ENCODE peak calls at places on chromosome 17, in six cellular contexts. O is mucosa of descending colon, Y is head of caudate nucleus, T is ascending aorta, I is tibial nerve, L is COR-L47. E is an unnamed sample.

GRCh38 chr17:80477647-80478478 is 1.5 kb upstream of the NPTX1 start:
- DNase-seq in L (peak; percentile 41), Y (no peak), O (no peak), T (no peak), I (no peak), E (peak; percentile 81)

GRCh38 chr17:41101586-41102259 is at the start of gene KRTAP4-16:
- DNase-seq in O (no peak), I (no peak), T (no peak), Y (no peak), L (no peak), E (no peak)

GRCh38 chr17:60327122-60327869 is 64.6 kb downstream of the USP32 start:
- DNase-seq in Y (peak; percentile 80), T (no peak), I (no peak), O (no peak), L (no peak), E (no peak)

GRCh38 chr17:79870540-79870939 is 31.3 kb upstream of the CBX4 start:
- DNase-seq in T (no peak), O (peak; percentile 19), I (no peak), L (no peak), Y (no peak), E (no peak)

GRCh38 chr17:75877752-75878173 is 618 bp downstream of the TRIM47 start:
- DNase-seq in I (peak; percentile 50), L (peak; percentile 73), Y (peak; percentile 58), O (peak; percentile 92), T (no peak), E (peak; percentile 76)

GRCh38 chr17:75551276-75551675 is 25.8 kb downstream of the LLGL2 start:
- DNase-seq in L (no peak), O (no peak), I (no peak), T (no peak), Y (no peak), E (no peak)

GRCh38 chr17:76147211-76148014 is 6.4 kb upstream of the FOXJ1 start:
- DNase-seq in Y (no peak), I (no peak), L (no peak), T (no peak), O (no peak), E (no peak)

GRCh38 chr17:81135503-81136283 is 29.6 kb upstream of the PVALEF start:
- DNase-seq in L (peak; percentile 88), T (no peak), Y (peak; percentile 86), I (no peak), O (no peak), E (no peak)

GRCh38 chr17:14373587-14374259 is 72.8 kb downstream of the HS3ST3B1 start:
- DNase-seq in L (no peak), O (no peak), Y (no peak), I (no peak), T (no peak), E (no peak)

GRCh38 chr17:42655528-42655927 is 3.6 kb upstream of the TUBG2 start:
- DNase-seq in I (no peak), O (no peak), Y (no peak), T (no peak), L (no peak), E (no peak)

GRCh38 chr17:34840758-34841157 is 120.5 kb downstream of the CCT6B start:
- DNase-seq in O (no peak), L (no peak), Y (no peak), T (no peak), I (no peak), E (no peak)

GRCh38 chr17:62693616-62694415 is 66.3 kb downstream of the MRC2 start:
- DNase-seq in Y (no peak), I (no peak), O (no peak), L (no peak), T (no peak), E (no peak)

GRCh38 chr17:72424505-72425117 is 303.8 kb downstream of the SOX9 start:
- DNase-seq in O (no peak), I (no peak), L (no peak), Y (no peak), T (no peak), E (no peak)

GRCh38 chr17:63698381-63698885 is 1.5 kb downstream of the LIMD2 start:
- DNase-seq in L (no peak), Y (no peak), O (peak; percentile 50), T (no peak), I (no peak), E (no peak)

GRCh38 chr17:33980193-33980592 is 274.9 kb upstream of the CCL2 start:
- DNase-seq in I (no peak), T (no peak), O (no peak), Y (no peak), L (no peak), E (no peak)

GRCh38 chr17:44536090-44536960 is 21.0 kb upstream of the FZD2 start:
- DNase-seq in Y (no peak), L (no peak), I (no peak), T (no peak), O (no peak), E (no peak)

GRCh38 chr17:41251261-41251660 is 1.8 kb downstream of the KRTAP9-4 start:
- DNase-seq in Y (no peak), I (no peak), T (no peak), L (no peak), O (no peak), E (no peak)

GRCh38 chr17:40314557-40314953 is 5.6 kb downstream of the RARA start:
- DNase-seq in L (peak; percentile 95), Y (peak; percentile 90), I (peak; percentile 49), T (peak; percentile 90), O (peak; percentile 86), E (no peak)

GRCh38 chr17:69597898-69598692 is 183.6 kb downstream of the MAP2K6 start:
- DNase-seq in T (no peak), I (no peak), L (no peak), Y (no peak), O (no peak), E (no peak)

GRCh38 chr17:71938340-71939010 is 182.3 kb upstream of the SOX9 start:
- DNase-seq in I (no peak), T (no peak), O (no peak), Y (no peak), L (no peak), E (no peak)

GRCh38 chr17:72569193-72569946 is 448.6 kb downstream of the SOX9 start:
- DNase-seq in Y (no peak), T (no peak), I (no peak), O (peak; percentile 71), L (peak; percentile 58), E (no peak)